ENCODE peak calls at places on chromosomes 5 and 9, in five cellular contexts. Y is effector memory CD8-positive, alpha-beta T cell; F is activated CD4-positive, alpha-beta T cell treated with anti-CD3 and anti-CD28 coated beads, Interleukin-2, amount 50 U/mL, for 1 hour; G is cardiac muscle cell; I is esophagus squamous epithelium. H is an unnamed sample.

GRCh38 chr5:5418764-5419163 is 3.7 kb upstream of the ICE1 start:
- DNase-seq in F (no peak), Y (no peak), I (no peak), G (no peak), H (no peak)

GRCh38 chr5:32311404-32312193 is 1.1 kb downstream of the MTMR12 start:
- DNase-seq in I (no peak), G (no peak), Y (no peak), F (no peak), H (no peak)

GRCh38 chr9:110099236-110099741 is 108.7 kb downstream of the C9orf152 start:
- DNase-seq in F (no peak), G (peak; percentile 82), I (no peak), Y (no peak), H (peak; percentile 19)

GRCh38 chr5:31757813-31758212 is 118.9 kb downstream of the PDZD2 start:
- DNase-seq in F (no peak), G (no peak), I (no peak), Y (no peak), H (peak; percentile 83)

GRCh38 chr9:111052831-111053230 is 14.6 kb upstream of the LPAR1 start:
- DNase-seq in G (no peak), F (no peak), I (no peak), Y (no peak), H (no peak)

GRCh38 chr5:168177831-168178450 is 113.5 kb upstream of the WWC1 start:
- DNase-seq in G (no peak), Y (no peak), I (no peak), F (no peak), H (peak; percentile 83)

GRCh38 chr5:74624931-74625505 is 15.5 kb downstream of the ENC1 start:
- DNase-seq in F (no peak), I (no peak), Y (no peak), G (no peak), H (peak; percentile 45)

GRCh38 chr5:55052383-55052931 is 28.4 kb downstream of the GZMK start:
- DNase-seq in G (no peak), F (no peak), I (no peak), Y (no peak), H (no peak)

GRCh38 chr5:143248822-143249579 is 154.5 kb downstream of the NR3C1 start:
- DNase-seq in I (no peak), Y (no peak), F (no peak), G (peak; percentile 65), H (no peak)

GRCh38 chr9:38149647-38150046 is 80.6 kb upstream of the SHB start:
- DNase-seq in Y (no peak), G (no peak), F (no peak), I (no peak), H (no peak)

GRCh38 chr5:76114192-76114795 is 31.1 kb downstream of the SV2C start:
- DNase-seq in G (no peak), I (no peak), Y (no peak), F (no peak), H (no peak)

GRCh38 chr9:121652037-121652837 is 803 bp downstream of the DAB2IP start:
- DNase-seq in Y (no peak), G (no peak), F (no peak), I (no peak), H (peak; percentile 79)